ENCODE peak calls at places on chromosomes 4 and X, in nine cellular contexts. I is left ventricle myocardium inferior; W is substantia nigra; H is sigmoid colon; N is activated T-helper 1 cell treated with anti-CD3 and anti-CD28 coated beads, Interleukin-2, amount 50 U/mL, for 16 hours; A is T-helper 9 cell; M is foreskin fibroblast; C is pancreas; F is NCI-H1092. O is an unnamed sample.

GRCh38 chr4:187077749-187078148 is 354.1 kb upstream of the FAT1 start:
- DNase-seq in M (no peak), A (no peak), H (no peak), W (no peak), C (no peak), F (no peak), I (no peak), N (no peak), O (no peak)

GRCh38 chr4:172996571-172997216 is 171.9 kb upstream of the GALNT7 start:
- DNase-seq in A (no peak), F (no peak), W (no peak), N (no peak), H (no peak), C (no peak), I (no peak), M (peak; percentile 75), O (no peak)

GRCh38 chr4:76745264-76745663 is 152.7 kb downstream of the SOWAHB start:
- DNase-seq in N (no peak), I (no peak), F (no peak), H (no peak), W (no peak), C (no peak), M (peak; percentile 76), A (no peak), O (no peak)

GRCh38 chr4:151324449-151325319 is 721 bp downstream of the SH3D19 start:
- DNase-seq in M (peak; percentile 66), H (peak; percentile 77), A (no peak), N (no peak), F (no peak), I (peak; percentile 29), W (peak; percentile 38), C (peak; percentile 51), O (peak; percentile 71)

GRCh38 chr4:55794053-55794452 is 25.5 kb upstream of the EXOC1L start:
- DNase-seq in H (no peak), F (no peak), I (no peak), M (no peak), A (no peak), W (no peak), C (no peak), N (no peak), O (no peak)

GRCh38 chr4:187393546-187394344 is 601.8 kb upstream of the ZFP42 start:
- DNase-seq in I (no peak), W (no peak), N (no peak), A (no peak), M (no peak), H (no peak), C (no peak), F (no peak), O (no peak)

GRCh38 chr4:30716671-30717207 is 3.4 kb upstream of the PCDH7 start:
- DNase-seq in H (no peak), F (no peak), M (no peak), A (no peak), C (no peak), I (no peak), N (no peak), W (no peak), O (no peak)

GRCh38 chr4:102449751-102450352 is 51.3 kb upstream of the NFKB1 start:
- DNase-seq in W (peak; percentile 6), F (peak; percentile 72), I (no peak), C (peak; percentile 13), H (no peak), N (peak; percentile 10), A (peak; percentile 21), M (peak; percentile 38), O (no peak)

GRCh38 chrX:110381216-110381615 is 22.6 kb downstream of the RTL9 start:
- DNase-seq in H (no peak), F (no peak), W (no peak), I (no peak), C (no peak), N (no peak), A (no peak), M (no peak), O (no peak)

GRCh38 chr4:151659631-151660030 is 101.2 kb downstream of the GATB start:
- DNase-seq in N (no peak), A (no peak), I (no peak), M (no peak), C (no peak), H (peak; percentile 88), F (no peak), W (peak; percentile 40), O (no peak)

GRCh38 chrX:27186671-27187070 is 276.5 kb downstream of the PPP4R3C start:
- DNase-seq in F (peak; percentile 2), C (no peak), N (peak; percentile 2), A (peak; percentile 5), M (peak; percentile 0), H (no peak), W (no peak), I (no peak), O (no peak)

GRCh38 chrX:129984196-129984962 is 1.9 kb downstream of the BCORL1 start:
- DNase-seq in C (peak; percentile 20), M (no peak), N (no peak), W (no peak), F (no peak), H (peak; percentile 67), A (peak; percentile 46), I (peak; percentile 28), O (peak; percentile 73)

GRCh38 chr4:127604949-127605709 is 27.6 kb upstream of the INTU start:
- DNase-seq in I (no peak), H (no peak), C (no peak), M (peak; percentile 5), A (no peak), N (no peak), F (peak; percentile 46), W (no peak), O (no peak)

GRCh38 chrX:134525086-134525792 is 65.3 kb downstream of the HPRT1 start:
- DNase-seq in N (no peak), A (no peak), H (no peak), W (no peak), C (no peak), I (no peak), M (peak; percentile 53), F (no peak), O (no peak)

O was measured in upper lobe of right lung.